ENCODE peak calls at places on chromosome 3, in eight cellular contexts. S is left ventricle myocardium inferior, K is ovary, I is fibroblast of lung, A is choroid plexus epithelial cell, R is uterus, B is AG09309, U is neural progenitor cell. N is an unnamed sample.

GRCh38 chr3:195184716-195185421 is 86.1 kb downstream of the XXYLT1 start:
- DNase-seq in S (no peak), K (no peak), I (no peak), A (peak; percentile 58), R (peak; percentile 17), B (no peak), U (no peak), N (no peak)

GRCh38 chr3:31079691-31080090 is 185.2 kb upstream of the GADL1 start:
- DNase-seq in S (no peak), K (no peak), I (no peak), A (peak; percentile 22), R (no peak), B (no peak), U (no peak), N (no peak)

GRCh38 chr3:72488736-72489030 is 359.6 kb downstream of the SHQ1 start:
- DNase-seq in S (no peak), K (no peak), I (peak; percentile 83), A (peak; percentile 44), R (no peak), B (no peak), U (no peak), N (no peak)

GRCh38 chr3:58054652-58055051 is 46.4 kb downstream of the FLNB start:
- DNase-seq in S (no peak), K (no peak), I (no peak), A (no peak), R (no peak), B (no peak), U (no peak), N (no peak)

GRCh38 chr3:127690823-127691452 is 18.2 kb downstream of the ABTB1 start:
- DNase-seq in S (peak; percentile 27), K (peak; percentile 33), I (peak; percentile 68), A (peak; percentile 79), R (no peak), B (no peak), U (peak; percentile 73), N (peak; percentile 88)

GRCh38 chr3:60294181-60294580 is 957.1 kb downstream of the FHIT start:
- DNase-seq in S (no peak), K (no peak), I (peak; percentile 72), A (peak; percentile 91), R (no peak), B (no peak), U (no peak), N (no peak)

GRCh38 chr3:130759692-130760338 is 13.2 kb upstream of the PIK3R4 start:
- DNase-seq in S (no peak), K (no peak), I (peak; percentile 33), A (peak; percentile 78), R (no peak), B (peak; percentile 16), U (peak; percentile 66), N (no peak)

GRCh38 chr3:64244011-64244942 is 19.0 kb upstream of the PRICKLE2 start:
- DNase-seq in S (no peak), K (no peak), I (no peak), A (peak; percentile 59), R (no peak), B (no peak), U (no peak), N (no peak)

GRCh38 chr3:65811050-65811766 is 227.5 kb downstream of the MAGI1 start:
- DNase-seq in S (peak; percentile 16), K (no peak), I (peak; percentile 81), A (peak; percentile 79), R (no peak), B (no peak), U (no peak), N (no peak)

GRCh38 chr3:20055020-20055775 is 15.0 kb downstream of the KAT2B start:
- DNase-seq in S (no peak), K (no peak), I (no peak), A (no peak), R (no peak), B (no peak), U (no peak), N (no peak)

GRCh38 chr3:142852009-142852408 is 36.9 kb downstream of the PCOLCE2 start:
- DNase-seq in S (no peak), K (no peak), I (no peak), A (no peak), R (no peak), B (no peak), U (no peak), N (no peak)

GRCh38 chr3:44905501-44906159 is 31.2 kb downstream of the TGM4 start:
- DNase-seq in S (no peak), K (no peak), I (no peak), A (no peak), R (no peak), B (no peak), U (no peak), N (no peak)

GRCh38 chr3:130783629-130784028 is 37.0 kb upstream of the PIK3R4 start:
- DNase-seq in S (no peak), K (no peak), I (peak; percentile 49), A (peak; percentile 5), R (no peak), B (no peak), U (no peak), N (no peak)

GRCh38 chr3:168884353-168884903 is 779.1 kb downstream of the MECOM start:
- DNase-seq in S (no peak), K (no peak), I (peak; percentile 95), A (peak; percentile 91), R (peak; percentile 29), B (peak; percentile 84), U (no peak), N (no peak)

GRCh38 chr3:173066044-173066679 is 74.9 kb downstream of the SPATA16 start:
- DNase-seq in S (no peak), K (no peak), I (peak; percentile 89), A (peak; percentile 84), R (no peak), B (no peak), U (peak; percentile 6), N (no peak)

GRCh38 chr3:161576733-161577510 is 80.3 kb downstream of the OTOL1 start:
- DNase-seq in S (no peak), K (no peak), I (no peak), A (no peak), R (no peak), B (no peak), U (no peak), N (no peak)

GRCh38 chr3:46411271-46411670 is 4.2 kb downstream of the CCRL2 start:
- DNase-seq in S (no peak), K (no peak), I (no peak), A (no peak), R (no peak), B (no peak), U (no peak), N (no peak)
- TF ChIP-seq CTCF in S (no peak), K (no peak), I (no peak), A (peak; percentile 29), R (no peak), B (peak; percentile 8), U (no peak), N (peak; percentile 35)

GRCh38 chr3:138099417-138099816 is 16.0 kb downstream of the DZIP1L start:
- DNase-seq in S (no peak), K (no peak), I (no peak), A (no peak), R (no peak), B (no peak), U (no peak), N (no peak)

GRCh38 chr3:138093721-138094120 is 21.7 kb downstream of the DZIP1L start:
- DNase-seq in S (no peak), K (no peak), I (peak; percentile 54), A (peak; percentile 41), R (no peak), B (no peak), U (no peak), N (no peak)

GRCh38 chr3:138092023-138092422 is 23.4 kb downstream of the DZIP1L start:
- DNase-seq in S (no peak), K (no peak), I (peak; percentile 70), A (peak; percentile 84), R (no peak), B (no peak), U (no peak), N (no peak)

GRCh38 chr3:138097192-138097829 is 18.1 kb downstream of the DZIP1L start:
- DNase-seq in S (no peak), K (no peak), I (no peak), A (no peak), R (no peak), B (no peak), U (peak; percentile 15), N (no peak)
- TF ChIP-seq CTCF in S (peak; percentile 23), K (no peak), I (peak; percentile 31), A (peak; percentile 58), R (no peak), B (peak; percentile 60), U (peak; percentile 60), N (peak; percentile 65)

GRCh38 chr3:15983693-15984092 is 185.9 kb upstream of the ANKRD28 start:
- DNase-seq in S (no peak), K (no peak), I (no peak), A (no peak), R (no peak), B (no peak), U (no peak), N (no peak)

GRCh38 chr3:15989419-15989818 is 185.1 kb upstream of the GALNT15 start:
- DNase-seq in S (no peak), K (no peak), I (no peak), A (peak; percentile 48), R (no peak), B (no peak), U (no peak), N (no peak)
- TF ChIP-seq CTCF in S (peak; percentile 20), K (no peak), I (no peak), A (peak; percentile 58), R (no peak), B (peak; percentile 17), U (peak; percentile 24), N (peak; percentile 61)

GRCh38 chr3:18443670-18444596 is 18.8 kb upstream of the SATB1 start:
- DNase-seq in S (peak; percentile 12), K (peak; percentile 36), I (peak; percentile 24), A (no peak), R (no peak), B (no peak), U (peak; percentile 64), N (peak; percentile 91)

GRCh38 chr3:18446067-18446793 is 21.1 kb upstream of the SATB1 start:
- DNase-seq in S (no peak), K (no peak), I (no peak), A (no peak), R (no peak), B (no peak), U (peak; percentile 14), N (no peak)

GRCh38 chr3:18444597-18445420 is 19.7 kb upstream of the SATB1 start:
- DNase-seq in S (peak; percentile 68), K (peak; percentile 79), I (peak; percentile 59), A (peak; percentile 44), R (peak; percentile 36), B (no peak), U (peak; percentile 92), N (no peak)

GRCh38 chr3:18447720-18448119 is 22.6 kb upstream of the SATB1 start:
- DNase-seq in S (no peak), K (no peak), I (no peak), A (no peak), R (no peak), B (no peak), U (no peak), N (no peak)

DNA sequence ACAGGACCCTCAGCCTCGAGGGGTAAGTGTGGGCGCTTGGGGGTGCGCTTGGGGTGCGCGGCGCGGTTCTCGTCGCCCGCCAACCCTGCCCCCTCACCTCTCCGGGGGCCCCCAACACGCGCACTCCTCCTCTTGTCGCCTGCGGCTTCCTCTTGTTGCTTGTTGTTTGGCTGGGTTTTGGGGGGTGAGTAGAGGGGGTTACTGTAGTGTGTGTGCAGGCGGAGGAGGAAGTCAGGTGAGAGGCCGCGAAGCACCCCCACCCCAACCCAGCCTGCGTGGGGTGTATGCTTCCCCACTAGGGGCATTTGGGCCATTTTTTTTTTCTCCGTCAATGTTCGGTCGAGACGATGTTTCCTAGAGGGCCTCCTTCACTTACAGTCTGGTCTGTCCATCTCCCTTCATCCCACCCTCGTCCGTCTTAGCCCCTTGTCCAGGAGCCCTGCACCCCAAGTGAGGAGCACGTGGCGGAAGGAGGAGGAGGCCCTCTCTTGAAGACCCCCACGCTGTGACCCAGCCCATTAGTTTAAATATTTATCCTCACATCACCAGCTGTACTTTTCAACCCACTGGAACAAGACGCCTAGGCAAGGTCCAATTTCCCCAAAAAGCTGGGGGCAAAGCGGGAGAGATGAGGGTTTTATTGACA is 20.4 kb upstream of the SATB1 start:
- DNase-seq in S (no peak), K (no peak), I (no peak), A (no peak), R (peak; percentile 17), B (no peak), U (peak; percentile 27), N (no peak)
- TF ChIP-seq CTCF in S (no peak), K (no peak), I (no peak), A (no peak), R (no peak), B (no peak), U (peak; percentile 12), N (no peak)